ENCODE peak calls at places on chromosomes 7 and 10, in six cellular contexts. G is NCI-H2029, T is hypothalamus, U is GM10248, W is brain microvascular endothelial cell, S is WTC11. I is an unnamed sample.
A peak's percentile ranks its signal among the peaks of the same experiment; 100 is the strongest.

GRCh38 chr10:44289125-44289524 is 95.8 kb downstream of the CXCL12 start:
- DNase-seq in S (no peak), T (no peak), U (no peak), G (no peak), W (no peak), I (no peak)

GRCh38 chr10:70523044-70523443 is 44.5 kb downstream of the PALD1 start:
- DNase-seq in U (no peak), G (no peak), S (no peak), T (no peak), W (no peak), I (no peak)

GRCh38 chr7:100799037-100799896 is 28.1 kb downstream of the EPHB4 start:
- DNase-seq in S (peak; percentile 75), W (peak; percentile 26), T (peak; percentile 10), G (no peak), U (peak; percentile 72), I (no peak)

GRCh38 chr7:75957021-75957736 is 37.2 kb downstream of the TMEM120A start:
- DNase-seq in S (peak; percentile 63), U (no peak), G (no peak), T (no peak), W (no peak), I (no peak)

GRCh38 chr10:91551856-91552255 is 81.0 kb downstream of the PPP1R3C start:
- DNase-seq in S (peak; percentile 73), T (peak; percentile 31), W (peak; percentile 65), U (peak; percentile 28), G (no peak), I (peak; percentile 31)

GRCh38 chr10:8778713-8779112 is 724.2 kb downstream of the GATA3 start:
- DNase-seq in G (no peak), W (no peak), T (no peak), U (no peak), S (no peak), I (no peak)

GRCh38 chr7:16801111-16801542 is 3.7 kb downstream of the AGR2 start:
- DNase-seq in W (peak; percentile 51), S (no peak), T (no peak), G (peak; percentile 50), U (peak; percentile 24), I (no peak)

GRCh38 chr7:129465080-129465479 is 30.8 kb downstream of the STRIP2 start:
- DNase-seq in W (no peak), T (no peak), G (no peak), U (no peak), S (no peak), I (no peak)

GRCh38 chr7:106721816-106722785 is 61.1 kb upstream of the CCDC71L start:
- DNase-seq in S (no peak), T (no peak), W (no peak), U (no peak), G (no peak), I (no peak)

GRCh38 chr10:118721005-118721876 is 33.5 kb downstream of the CACUL1 start:
- DNase-seq in G (no peak), S (peak; percentile 47), U (peak; percentile 45), W (peak; percentile 79), T (peak; percentile 44), I (peak; percentile 24)

GRCh38 chr10:131519723-131520122 is 208.2 kb upstream of the TCERG1L start:
- DNase-seq in G (no peak), W (no peak), S (no peak), T (no peak), U (no peak), I (no peak)

GRCh38 chr10:48252354-48252650 is 22.2 kb downstream of the FRMPD2 start:
- DNase-seq in U (no peak), T (no peak), W (no peak), G (no peak), S (no peak), I (no peak)

GRCh38 chr7:34184466-34184865 is 279.1 kb downstream of the BMPER start:
- DNase-seq in U (no peak), G (no peak), S (no peak), W (no peak), T (no peak), I (no peak)

GRCh38 chr7:138468244-138469123 is 8.4 kb downstream of the TRIM24 start:
- DNase-seq in G (peak; percentile 40), W (no peak), U (no peak), S (no peak), T (peak; percentile 53), I (peak; percentile 79)

GRCh38 chr10:27020243-27020642 is 80.1 kb downstream of the ANKRD26 start:
- DNase-seq in W (no peak), G (no peak), U (no peak), T (no peak), S (no peak), I (no peak)

GRCh38 chr7:149205690-149206381 is 10.5 kb downstream of the ZNF282 start:
- DNase-seq in W (no peak), T (no peak), G (no peak), U (no peak), S (no peak), I (no peak)

GRCh38 chr10:6313107-6313895 is 110.6 kb downstream of the PFKFB3 start:
- DNase-seq in W (no peak), U (no peak), G (no peak), T (no peak), S (no peak), I (no peak)

GRCh38 chr7:130758429-130759056 is 24.5 kb upstream of the KLF14 start:
- DNase-seq in W (no peak), S (no peak), T (no peak), G (peak; percentile 42), U (peak; percentile 48), I (no peak)

GRCh38 chr7:136947347-136947746 is 78.9 kb downstream of the CHRM2 start:
- DNase-seq in T (no peak), U (no peak), G (no peak), W (peak; percentile 40), S (no peak), I (no peak)

GRCh38 chr10:27503498-27504006 is 552 bp upstream of the RAB18 start:
- DNase-seq in U (no peak), T (no peak), W (no peak), S (no peak), G (no peak), I (no peak)

GRCh38 chr10:19488592-19489280 is 327.5 kb upstream of the PLXDC2 start:
- DNase-seq in G (no peak), W (no peak), T (peak; percentile 27), S (peak; percentile 83), U (no peak), I (no peak)

GRCh38 chr10:25753776-25754175 is 180.3 kb upstream of the MYO3A start:
- DNase-seq in U (no peak), G (no peak), W (no peak), T (no peak), S (no peak), I (no peak)

GRCh38 chr7:130894146-130895005 is 160.4 kb upstream of the KLF14 start:
- DNase-seq in W (no peak), G (peak; percentile 85), S (peak; percentile 34), T (peak; percentile 19), U (no peak), I (no peak)

GRCh38 chr10:64574371-64574770 is 1053.2 kb downstream of the REEP3 start:
- DNase-seq in G (no peak), U (no peak), T (no peak), S (no peak), W (no peak), I (no peak)

GRCh38 chr7:148921189-148921588 is 37.1 kb upstream of the EZH2 start:
- DNase-seq in U (no peak), W (no peak), T (no peak), S (no peak), G (no peak), I (no peak)

GRCh38 chr7:80879849-80880248 is 39.0 kb downstream of the SEMA3C start:
- DNase-seq in T (no peak), S (no peak), U (no peak), G (no peak), W (no peak), I (no peak)

GRCh38 chr7:16804674-16805439 is at the start of gene AGR2:
- DNase-seq in S (no peak), T (no peak), G (peak; percentile 36), U (no peak), W (no peak), I (no peak)

I was measured in hippocampal formation.